ENCODE peak calls at places on chromosomes 12 and 14, in seven cellular contexts. A is transverse colon; C is colonic mucosa; M is small intestine; H is iPS DF 6.9; V is CD8-positive, alpha-beta memory T cell; Z is neuronal stem cell. F is an unnamed sample.
A peak's percentile ranks its signal among the peaks of the same experiment; 100 is the strongest.

GRCh38 chr12:110545812-110546211 is 37.3 kb downstream of the PPTC7 start:
- DNase-seq in A (no peak), C (no peak), M (no peak), H (no peak), V (no peak), Z (no peak), F (no peak)

GRCh38 chr14:80233489-80233888 is 22.2 kb upstream of the DIO2 start:
- DNase-seq in A (no peak), C (no peak), M (no peak), H (no peak), V (no peak), Z (no peak), F (no peak)

GRCh38 chr14:56650075-56650474 is 70.5 kb downstream of the TMEM260 start:
- DNase-seq in A (no peak), C (no peak), M (no peak), H (no peak), V (no peak), Z (no peak), F (no peak)

GRCh38 chr14:59407246-59407615 is 57.9 kb downstream of the GPR135 start:
- DNase-seq in A (no peak), C (no peak), M (no peak), H (no peak), V (no peak), Z (no peak), F (no peak)

GRCh38 chr14:81310606-81311005 is 89.5 kb downstream of the STON2 start:
- DNase-seq in A (no peak), C (no peak), M (no peak), H (no peak), V (no peak), Z (no peak), F (no peak)

GRCh38 chr12:2877959-2878732 is 1.1 kb downstream of the RHNO1 start:
- DNase-seq in A (no peak), C (no peak), M (peak; percentile 34), H (no peak), V (no peak), Z (no peak), F (peak; percentile 78)

GRCh38 chr12:93022603-93023340 is 93.7 kb upstream of the EEA1 start:
- DNase-seq in A (no peak), C (no peak), M (peak; percentile 18), H (no peak), V (no peak), Z (no peak), F (no peak)

GRCh38 chr14:100522616-100523021 is 64.6 kb downstream of the BEGAIN start:
- DNase-seq in A (no peak), C (peak; percentile 22), M (no peak), H (no peak), V (no peak), Z (no peak), F (peak; percentile 62)

GRCh38 chr12:49887536-49888401 is 15.9 kb downstream of the FAIM2 start:
- DNase-seq in A (peak; percentile 17), C (peak; percentile 48), M (no peak), H (no peak), V (no peak), Z (no peak), F (no peak)

GRCh38 chr12:95224202-95225170 is 6.9 kb downstream of the VEZT start:
- DNase-seq in A (no peak), C (no peak), M (no peak), H (no peak), V (no peak), Z (no peak), F (no peak)

GRCh38 chr14:22888662-22889061 is 5.6 kb downstream of the REM2 start:
- DNase-seq in A (no peak), C (no peak), M (peak; percentile 40), H (no peak), V (no peak), Z (no peak), F (no peak)

GRCh38 chr12:43288666-43289065 is 263.3 kb downstream of the ADAMTS20 start:
- DNase-seq in A (no peak), C (no peak), M (no peak), H (no peak), V (no peak), Z (no peak), F (peak; percentile 55)

GRCh38 chr14:105090493-105091334 is 25.5 kb upstream of the GPR132 start:
- DNase-seq in A (peak; percentile 91), C (peak; percentile 93), M (peak; percentile 89), H (peak; percentile 70), V (peak; percentile 87), Z (peak; percentile 81), F (peak; percentile 91)

GRCh38 chr14:70885343-70886014 is 21.8 kb upstream of the PCNX1 start:
- DNase-seq in A (no peak), C (no peak), M (no peak), H (no peak), V (no peak), Z (no peak), F (no peak)

GRCh38 chr12:78421011-78421410 is 443.6 kb upstream of the SYT1 start:
- DNase-seq in A (no peak), C (no peak), M (no peak), H (no peak), V (no peak), Z (no peak), F (no peak)

GRCh38 chr12:51906452-51907082 is 737 bp upstream of the ACVRL1 start:
- DNase-seq in A (no peak), C (no peak), M (no peak), H (no peak), V (no peak), Z (no peak), F (no peak)

GRCh38 chr14:103930051-103930604 is 1.9 kb downstream of the TDRD9 start:
- DNase-seq in A (no peak), C (no peak), M (no peak), H (no peak), V (no peak), Z (no peak), F (no peak)

GRCh38 chr12:56188786-56189335 is 422 bp downstream of the SMARCC2 start:
- DNase-seq in A (no peak), C (no peak), M (peak; percentile 21), H (no peak), V (no peak), Z (peak; percentile 8), F (peak; percentile 84)

GRCh38 chr14:99510556-99511139 is 29.4 kb downstream of the CCNK start:
- DNase-seq in A (no peak), C (no peak), M (no peak), H (no peak), V (no peak), Z (no peak), F (no peak)

GRCh38 chr14:73227812-73228781 is 9.2 kb upstream of the PAPLN start:
- DNase-seq in A (peak; percentile 38), C (peak; percentile 30), M (no peak), H (no peak), V (no peak), Z (no peak), F (peak; percentile 42)

GRCh38 chr14:99736600-99737371 is 52.7 kb downstream of the CYP46A1 start:
- DNase-seq in A (no peak), C (no peak), M (peak; percentile 4), H (no peak), V (no peak), Z (no peak), F (no peak)

GRCh38 chr14:103890836-103891666 is 37.2 kb upstream of the TDRD9 start:
- DNase-seq in A (no peak), C (no peak), M (no peak), H (no peak), V (no peak), Z (no peak), F (no peak)

GRCh38 chr12:56221233-56221756 is 427 bp downstream of the RNF41 start:
- DNase-seq in A (peak; percentile 59), C (peak; percentile 53), M (peak; percentile 32), H (no peak), V (no peak), Z (peak; percentile 65), F (peak; percentile 84)

GRCh38 chr12:128973883-128974681 is 120.8 kb downstream of the GLT1D1 start:
- DNase-seq in A (no peak), C (no peak), M (no peak), H (no peak), V (no peak), Z (no peak), F (no peak)

GRCh38 chr12:68336754-68337343 is 4.7 kb upstream of the MDM1 start:
- DNase-seq in A (peak; percentile 36), C (peak; percentile 26), M (peak; percentile 36), H (no peak), V (no peak), Z (no peak), F (no peak)

GRCh38 chr12:45191239-45191638 is 24.7 kb upstream of the ANO6 start:
- DNase-seq in A (no peak), C (no peak), M (peak; percentile 12), H (no peak), V (no peak), Z (no peak), F (no peak)

GRCh38 chr12:29430699-29431044 is 49.7 kb upstream of the ERGIC2 start:
- DNase-seq in A (no peak), C (no peak), M (peak; percentile 39), H (no peak), V (no peak), Z (no peak), F (peak; percentile 2)
- H3K4me3 ChIP-seq in A (no peak overlapping the region), C (no peak overlapping the region), M (no peak overlapping the region), H (no peak overlapping the region), V (no peak overlapping the region), Z (no peak overlapping the region), F (no peak overlapping the region)

GRCh38 chr12:48786591-48787544 is 2.0 kb downstream of the ADCY6 start:
- DNase-seq in A (no peak), C (no peak), M (no peak), H (no peak), V (no peak), Z (no peak), F (no peak)
- H3K4me3 ChIP-seq in A (peak overlapping the region; percentile 92), C (peak overlapping the region; percentile 75), M (peak overlapping the region; percentile 89), H (no peak overlapping the region), V (no peak overlapping the region), Z (peak overlapping the region; percentile 86), F (peak overlapping the region; percentile 96)

GRCh38 chr14:95876769-95877490 is at the start of gene TUNAR:
- DNase-seq in A (no peak), C (no peak), M (no peak), H (no peak), V (no peak), Z (peak; percentile 32), F (peak; percentile 73)
- H3K4me3 ChIP-seq in A (peak within 1 kb of the TSS; percentile 28), C (no peak within 1 kb of the TSS), M (no peak within 1 kb of the TSS), H (peak within 1 kb of the TSS; percentile 47), V (no peak within 1 kb of the TSS), Z (peak within 1 kb of the TSS; percentile 64), F (peak within 1 kb of the TSS; percentile 67)

DNA sequence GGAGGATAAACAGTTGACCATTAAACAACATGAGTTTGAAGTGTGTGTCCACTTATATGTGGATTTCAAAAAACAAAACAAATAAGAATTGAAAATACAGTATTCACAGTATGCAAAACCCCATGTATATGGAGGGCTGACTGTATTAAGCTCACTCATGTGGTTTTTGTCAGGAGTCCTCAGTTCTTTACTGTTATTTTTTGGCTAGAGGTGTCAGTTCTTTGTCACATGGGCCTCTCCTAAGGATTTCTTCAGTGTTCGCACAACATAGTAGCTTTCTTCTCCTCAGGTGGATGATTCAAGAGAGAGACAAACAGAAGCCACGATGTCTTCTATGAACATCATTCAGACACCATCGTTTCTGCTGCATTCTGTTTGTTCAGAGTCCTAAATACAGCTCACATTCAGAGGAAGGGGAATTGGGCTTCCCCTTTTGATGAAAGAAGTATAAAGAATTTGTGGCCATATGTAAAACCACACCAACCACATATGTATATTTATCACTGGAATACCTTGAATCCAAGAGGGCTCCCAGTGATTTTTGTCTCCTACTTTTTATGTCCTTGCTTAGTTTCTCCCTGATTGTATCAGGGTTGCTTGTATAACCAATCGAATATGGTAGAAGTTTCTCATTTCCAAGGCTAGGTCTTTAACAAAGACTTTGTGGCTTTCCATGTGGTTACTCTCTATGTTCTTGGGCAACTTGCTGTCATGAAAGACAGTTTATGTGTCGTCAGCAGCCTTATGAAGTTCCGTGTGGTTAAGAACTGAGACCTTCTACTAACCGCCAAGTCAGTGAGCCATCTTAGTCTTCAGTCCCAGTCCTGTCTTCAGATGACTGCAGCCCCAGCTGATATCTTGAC is 18.9 kb downstream of the MNAT1 start:
- DNase-seq in A (peak; percentile 8), C (no peak), M (peak; percentile 70), H (no peak), V (peak; percentile 78), Z (no peak), F (no peak)
- H3K4me3 ChIP-seq in A (no peak overlapping the region), C (no peak overlapping the region), M (no peak overlapping the region), H (no peak overlapping the region), V (peak overlapping the region; percentile 22), Z (no peak overlapping the region), F (no peak overlapping the region)